ENCODE peak calls at places on chromosomes 11 and 22, in ten cellular contexts. One of them, this sample, is unnamed.

GRCh38 chr11:35618497-35619029 is 303 bp downstream of the FJX1 start:
- DNase-seq in A549: peak
- DNase-seq in tibial nerve: no peak
- DNase-seq in esophagus squamous epithelium: no peak
- DNase-seq in upper lobe of left lung: no peak
- DNase-seq in thyroid gland: peak
- DNase-seq in prostate gland: no peak
- DNase-seq in K562: peak
- DNase-seq in heart left ventricle: no peak
- DNase-seq in HCT116: no peak
- DNase-seq in this sample: no peak

GRCh38 chr11:104164028-104164520 is at the start of gene PDGFD:
- DNase-seq in prostate gland: peak
- DNase-seq in thyroid gland: peak
- DNase-seq in esophagus squamous epithelium: no peak
- DNase-seq in K562: no peak
- DNase-seq in HCT116: no peak
- DNase-seq in A549: peak
- DNase-seq in tibial nerve: peak
- DNase-seq in heart left ventricle: peak
- DNase-seq in upper lobe of left lung: peak
- DNase-seq in this sample: peak

GRCh38 chr11:77193915-77194830 is 66.1 kb downstream of the MYO7A start:
- DNase-seq in esophagus squamous epithelium: no peak
- DNase-seq in upper lobe of left lung: no peak
- DNase-seq in prostate gland: no peak
- DNase-seq in A549: no peak
- DNase-seq in HCT116: no peak
- DNase-seq in heart left ventricle: peak
- DNase-seq in K562: no peak
- DNase-seq in thyroid gland: no peak
- DNase-seq in tibial nerve: no peak
- DNase-seq in this sample: no peak

GRCh38 chr11:119910650-119911049 is 181.7 kb upstream of the NECTIN1 start:
- DNase-seq in tibial nerve: no peak
- DNase-seq in upper lobe of left lung: no peak
- DNase-seq in A549: no peak
- DNase-seq in esophagus squamous epithelium: no peak
- DNase-seq in prostate gland: no peak
- DNase-seq in HCT116: no peak
- DNase-seq in K562: no peak
- DNase-seq in thyroid gland: no peak
- DNase-seq in heart left ventricle: no peak
- DNase-seq in this sample: no peak

GRCh38 chr11:125951731-125952130 is 5.9 kb downstream of the VSIG10L2 start:
- DNase-seq in thyroid gland: no peak
- DNase-seq in tibial nerve: no peak
- DNase-seq in HCT116: no peak
- DNase-seq in K562: no peak
- DNase-seq in upper lobe of left lung: no peak
- DNase-seq in prostate gland: no peak
- DNase-seq in A549: no peak
- DNase-seq in esophagus squamous epithelium: no peak
- DNase-seq in heart left ventricle: no peak
- DNase-seq in this sample: no peak

GRCh38 chr11:1987024-1987423 is 10.6 kb downstream of the H19 start:
- DNase-seq in prostate gland: no peak
- DNase-seq in esophagus squamous epithelium: no peak
- DNase-seq in upper lobe of left lung: no peak
- DNase-seq in A549: no peak
- DNase-seq in heart left ventricle: no peak
- DNase-seq in K562: no peak
- DNase-seq in tibial nerve: no peak
- DNase-seq in thyroid gland: no peak
- DNase-seq in HCT116: no peak
- DNase-seq in this sample: no peak

GRCh38 chr22:45446216-45446615 is 32.7 kb downstream of the RIBC2 start:
- DNase-seq in K562: no peak
- DNase-seq in tibial nerve: no peak
- DNase-seq in thyroid gland: no peak
- DNase-seq in upper lobe of left lung: no peak
- DNase-seq in esophagus squamous epithelium: no peak
- DNase-seq in prostate gland: no peak
- DNase-seq in HCT116: no peak
- DNase-seq in heart left ventricle: no peak
- DNase-seq in A549: no peak
- DNase-seq in this sample: no peak

GRCh38 chr11:129973809-129974208 is 28.8 kb downstream of the PRDM10 start:
- DNase-seq in HCT116: no peak
- DNase-seq in heart left ventricle: no peak
- DNase-seq in thyroid gland: peak
- DNase-seq in upper lobe of left lung: peak
- DNase-seq in tibial nerve: no peak
- DNase-seq in K562: no peak
- DNase-seq in esophagus squamous epithelium: no peak
- DNase-seq in prostate gland: no peak
- DNase-seq in A549: no peak
- DNase-seq in this sample: no peak

GRCh38 chr11:132888226-132888625 is 644.1 kb downstream of the OPCML start:
- DNase-seq in thyroid gland: no peak
- DNase-seq in upper lobe of left lung: no peak
- DNase-seq in prostate gland: no peak
- DNase-seq in K562: no peak
- DNase-seq in HCT116: no peak
- DNase-seq in tibial nerve: no peak
- DNase-seq in heart left ventricle: no peak
- DNase-seq in A549: no peak
- DNase-seq in esophagus squamous epithelium: no peak
- DNase-seq in this sample: no peak

GRCh38 chr22:49368976-49369725 is 458.5 kb downstream of the BRD1 start:
- DNase-seq in HCT116: no peak
- DNase-seq in A549: peak
- DNase-seq in K562: peak
- DNase-seq in heart left ventricle: no peak
- DNase-seq in upper lobe of left lung: no peak
- DNase-seq in esophagus squamous epithelium: no peak
- DNase-seq in prostate gland: no peak
- DNase-seq in tibial nerve: no peak
- DNase-seq in thyroid gland: no peak
- DNase-seq in this sample: peak

GRCh38 chr11:75547617-75548054 is 14.4 kb upstream of the SERPINH1 start:
- DNase-seq in HCT116: no peak
- DNase-seq in upper lobe of left lung: peak
- DNase-seq in K562: peak
- DNase-seq in thyroid gland: peak
- DNase-seq in prostate gland: peak
- DNase-seq in A549: peak
- DNase-seq in tibial nerve: no peak
- DNase-seq in esophagus squamous epithelium: no peak
- DNase-seq in heart left ventricle: peak
- DNase-seq in this sample: peak

GRCh38 chr22:36171941-36172340 is 11.4 kb upstream of the APOL3 start:
- DNase-seq in esophagus squamous epithelium: no peak
- DNase-seq in upper lobe of left lung: no peak
- DNase-seq in thyroid gland: no peak
- DNase-seq in tibial nerve: no peak
- DNase-seq in A549: no peak
- DNase-seq in prostate gland: no peak
- DNase-seq in HCT116: no peak
- DNase-seq in heart left ventricle: no peak
- DNase-seq in K562: no peak
- DNase-seq in this sample: no peak

GRCh38 chr11:121575250-121575962 is 122.6 kb upstream of the SORL1-AS1 start:
- DNase-seq in esophagus squamous epithelium: no peak
- DNase-seq in K562: no peak
- DNase-seq in thyroid gland: peak
- DNase-seq in tibial nerve: no peak
- DNase-seq in A549: no peak
- DNase-seq in upper lobe of left lung: peak
- DNase-seq in HCT116: no peak
- DNase-seq in prostate gland: no peak
- DNase-seq in heart left ventricle: peak
- DNase-seq in this sample: no peak

GRCh38 chr22:47177334-47177815 is 414.9 kb downstream of the TBC1D22A start:
- DNase-seq in prostate gland: no peak
- DNase-seq in upper lobe of left lung: no peak
- DNase-seq in HCT116: no peak
- DNase-seq in A549: no peak
- DNase-seq in K562: no peak
- DNase-seq in thyroid gland: no peak
- DNase-seq in tibial nerve: peak
- DNase-seq in esophagus squamous epithelium: no peak
- DNase-seq in heart left ventricle: peak
- DNase-seq in this sample: no peak

GRCh38 chr11:10770626-10771254 is 19.7 kb downstream of the CTR9 start:
- DNase-seq in A549: peak
- DNase-seq in thyroid gland: peak
- DNase-seq in esophagus squamous epithelium: no peak
- DNase-seq in K562: peak
- DNase-seq in HCT116: peak
- DNase-seq in tibial nerve: no peak
- DNase-seq in heart left ventricle: no peak
- DNase-seq in prostate gland: no peak
- DNase-seq in upper lobe of left lung: peak
- DNase-seq in this sample: no peak

GRCh38 chr11:130765951-130766649 is 150.2 kb downstream of the SNX19 start:
- DNase-seq in heart left ventricle: no peak
- DNase-seq in HCT116: no peak
- DNase-seq in thyroid gland: no peak
- DNase-seq in tibial nerve: no peak
- DNase-seq in K562: no peak
- DNase-seq in A549: no peak
- DNase-seq in prostate gland: no peak
- DNase-seq in upper lobe of left lung: no peak
- DNase-seq in esophagus squamous epithelium: no peak
- DNase-seq in this sample: no peak

GRCh38 chr11:132263231-132263630 is 892.8 kb downstream of the NTM start:
- DNase-seq in esophagus squamous epithelium: no peak
- DNase-seq in prostate gland: no peak
- DNase-seq in upper lobe of left lung: no peak
- DNase-seq in K562: no peak
- DNase-seq in A549: no peak
- DNase-seq in thyroid gland: no peak
- DNase-seq in heart left ventricle: no peak
- DNase-seq in HCT116: no peak
- DNase-seq in tibial nerve: no peak
- DNase-seq in this sample: no peak

DNA sequence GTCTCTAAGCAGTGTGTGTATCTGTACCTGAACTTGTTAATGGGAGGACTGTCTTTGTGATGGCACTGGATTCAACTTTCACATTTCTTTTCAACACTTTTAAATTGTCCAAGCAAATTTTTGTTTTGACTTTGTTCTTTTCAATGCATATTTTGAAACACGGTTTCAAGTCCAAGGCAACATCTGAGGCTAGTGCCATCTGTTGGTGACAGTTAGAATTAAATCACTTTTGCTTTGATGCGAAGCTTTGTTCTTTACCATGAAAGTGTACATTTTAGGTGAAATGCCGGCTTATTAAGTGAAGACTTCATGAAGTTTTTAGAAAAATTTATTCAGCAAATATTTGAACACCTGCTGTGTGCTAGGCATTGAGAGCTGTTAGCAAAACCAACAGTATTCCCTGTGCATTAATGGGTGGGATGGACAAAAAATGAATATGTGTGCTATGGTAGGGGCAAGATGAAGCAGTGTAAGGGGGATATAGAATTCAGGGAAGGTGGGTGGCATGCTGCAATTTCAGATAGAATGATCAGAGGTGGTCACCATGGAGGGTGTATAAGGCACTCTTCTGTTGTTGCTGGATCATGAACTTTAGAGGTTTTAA is 70.2 kb downstream of the DDX10 start:
- DNase-seq in esophagus squamous epithelium: no peak
- DNase-seq in A549: no peak
- DNase-seq in heart left ventricle: no peak
- DNase-seq in thyroid gland: no peak
- DNase-seq in tibial nerve: no peak
- DNase-seq in prostate gland: no peak
- DNase-seq in upper lobe of left lung: no peak
- DNase-seq in K562: peak
- DNase-seq in HCT116: peak
- DNase-seq in this sample: no peak
- TF ChIP-seq CTCF in esophagus squamous epithelium: peak
- TF ChIP-seq CTCF in A549: peak
- TF ChIP-seq CTCF in heart left ventricle: peak
- TF ChIP-seq CTCF in thyroid gland: no peak
- TF ChIP-seq CTCF in tibial nerve: peak
- TF ChIP-seq CTCF in prostate gland: no peak
- TF ChIP-seq CTCF in upper lobe of left lung: peak
- TF ChIP-seq CTCF in K562: peak
- TF ChIP-seq CTCF in HCT116: no peak
- TF ChIP-seq CTCF in this sample: peak

DNA sequence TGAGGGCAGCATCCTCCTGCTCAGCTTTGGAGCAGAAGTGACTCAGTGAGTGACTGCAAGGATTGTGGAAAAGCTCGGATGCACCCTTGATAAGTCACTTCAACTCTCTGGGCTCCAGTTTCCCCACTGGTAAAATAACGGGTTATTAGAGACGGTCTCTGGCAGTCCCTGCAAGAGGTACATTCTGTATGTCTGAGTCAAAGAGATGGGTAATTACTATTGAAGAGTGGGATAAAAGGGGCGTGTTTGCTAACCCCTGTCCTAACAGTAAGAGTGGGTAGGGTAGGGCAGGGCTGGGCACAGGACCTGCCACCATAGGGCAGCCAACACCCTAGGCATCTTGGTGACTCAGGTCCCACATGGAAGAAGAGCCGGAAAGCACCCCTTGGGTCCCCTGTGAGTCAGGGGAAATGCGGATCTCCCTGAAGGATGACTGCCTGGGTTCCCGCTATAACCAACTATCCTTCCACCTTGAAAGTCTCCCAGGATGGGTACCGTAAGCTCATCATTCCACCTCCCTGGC is 7.3 kb upstream of the AHNAK start:
- DNase-seq in prostate gland: no peak
- DNase-seq in HCT116: peak
- DNase-seq in A549: peak
- DNase-seq in tibial nerve: no peak
- DNase-seq in K562: no peak
- DNase-seq in upper lobe of left lung: no peak
- DNase-seq in heart left ventricle: no peak
- DNase-seq in thyroid gland: no peak
- DNase-seq in esophagus squamous epithelium: no peak
- DNase-seq in this sample: peak
- H3K4me3 ChIP-seq in prostate gland: no peak
- H3K4me3 ChIP-seq in HCT116: peak
- H3K4me3 ChIP-seq in A549: peak
- H3K4me3 ChIP-seq in tibial nerve: peak
- H3K4me3 ChIP-seq in K562: no peak
- H3K4me3 ChIP-seq in upper lobe of left lung: peak
- H3K4me3 ChIP-seq in heart left ventricle: peak
- H3K4me3 ChIP-seq in thyroid gland: no peak
- H3K4me3 ChIP-seq in esophagus squamous epithelium: no peak
- H3K4me3 ChIP-seq in this sample: peak

GRCh38 chr22:41949297-41949965 is 2.5 kb upstream of the CENPM start:
- DNase-seq in thyroid gland: no peak
- DNase-seq in upper lobe of left lung: no peak
- DNase-seq in heart left ventricle: no peak
- DNase-seq in esophagus squamous epithelium: no peak
- DNase-seq in HCT116: no peak
- DNase-seq in tibial nerve: no peak
- DNase-seq in prostate gland: no peak
- DNase-seq in A549: no peak
- DNase-seq in K562: no peak
- DNase-seq in this sample: no peak
- TF ChIP-seq POLR2A in thyroid gland: no peak
- TF ChIP-seq POLR2A in upper lobe of left lung: no peak
- TF ChIP-seq POLR2A in heart left ventricle: no peak
- TF ChIP-seq POLR2A in esophagus squamous epithelium: no peak
- TF ChIP-seq POLR2A in HCT116: no peak
- TF ChIP-seq POLR2A in tibial nerve: no peak
- TF ChIP-seq POLR2A in prostate gland: no peak
- TF ChIP-seq POLR2A in A549: no peak
- TF ChIP-seq POLR2A in K562: no peak
- TF ChIP-seq POLR2A in this sample: no peak

GRCh38 chr22:23282089-23282501 is 101.8 kb downstream of the BCR start:
- DNase-seq in tibial nerve: peak
- DNase-seq in heart left ventricle: no peak
- DNase-seq in thyroid gland: peak
- DNase-seq in esophagus squamous epithelium: no peak
- DNase-seq in upper lobe of left lung: peak
- DNase-seq in K562: no peak
- DNase-seq in A549: peak
- DNase-seq in prostate gland: peak
- DNase-seq in HCT116: peak
- DNase-seq in this sample: peak
- TF ChIP-seq CTCF in tibial nerve: no peak
- TF ChIP-seq CTCF in heart left ventricle: no peak
- TF ChIP-seq CTCF in thyroid gland: no peak
- TF ChIP-seq CTCF in esophagus squamous epithelium: no peak
- TF ChIP-seq CTCF in upper lobe of left lung: no peak
- TF ChIP-seq CTCF in K562: no peak
- TF ChIP-seq CTCF in A549: no peak
- TF ChIP-seq CTCF in prostate gland: no peak
- TF ChIP-seq CTCF in HCT116: no peak
- TF ChIP-seq CTCF in this sample: no peak